ENCODE peak calls at places on chromosome 16, in ten cellular contexts. O, L, Y, X, K, T, W, R, G and V are unnamed samples.

GRCh38 chr16:4411684-4412083 is 4.7 kb downstream of the CORO7 start:
- DNase-seq in O (no peak), L (peak; percentile 83), Y (no peak), X (no peak), K (no peak), T (no peak), W (peak; percentile 86), R (peak; percentile 46), G (no peak), V (no peak)

GRCh38 chr16:7313170-7313569 is 19.5 kb upstream of the RBFOX1 start:
- DNase-seq in O (no peak), L (peak; percentile 20), Y (no peak), X (no peak), K (no peak), T (no peak), W (no peak), R (no peak), G (no peak), V (no peak)

GRCh38 chr16:4314532-4315184 is 1.2 kb upstream of the GLIS2 start:
- DNase-seq in O (no peak), L (no peak), Y (no peak), X (no peak), K (no peak), T (no peak), W (peak; percentile 84), R (no peak), G (peak; percentile 66), V (no peak)

GRCh38 chr16:89210904-89211515 is 6.5 kb upstream of the ZNF778 start:
- DNase-seq in O (no peak), L (peak; percentile 52), Y (no peak), X (no peak), K (no peak), T (no peak), W (no peak), R (peak; percentile 69), G (no peak), V (no peak)

GRCh38 chr16:67197704-67198103 is 1.2 kb upstream of the ELMO3 start:
- DNase-seq in O (no peak), L (no peak), Y (no peak), X (no peak), K (no peak), T (no peak), W (peak; percentile 48), R (no peak), G (no peak), V (no peak)

GRCh38 chr16:4609200-4610010 is 5.3 kb downstream of the UBALD1 start:
- DNase-seq in O (no peak), L (no peak), Y (no peak), X (no peak), K (no peak), T (no peak), W (no peak), R (no peak), G (no peak), V (no peak)

GRCh38 chr16:67395458-67396158 is 2.3 kb upstream of the TPPP3 start:
- DNase-seq in O (no peak), L (peak; percentile 82), Y (peak; percentile 28), X (no peak), K (no peak), T (no peak), W (peak; percentile 66), R (no peak), G (no peak), V (no peak)

GRCh38 chr16:77359065-77359502 is 75.8 kb downstream of the ADAMTS18 start:
- DNase-seq in O (no peak), L (no peak), Y (no peak), X (peak; percentile 40), K (no peak), T (peak; percentile 27), W (no peak), R (no peak), G (peak; percentile 49), V (no peak)

GRCh38 chr16:35144212-35144932 is 1685.0 kb downstream of the TP53TG3F start:
- DNase-seq in O (no peak), L (no peak), Y (no peak), X (no peak), K (no peak), T (no peak), W (no peak), R (no peak), G (no peak), V (no peak)

GRCh38 chr16:9094008-9094846 is 2.8 kb downstream of the HAPSTR1 start:
- DNase-seq in O (no peak), L (no peak), Y (no peak), X (no peak), K (no peak), T (no peak), W (no peak), R (no peak), G (no peak), V (no peak)

DNA sequence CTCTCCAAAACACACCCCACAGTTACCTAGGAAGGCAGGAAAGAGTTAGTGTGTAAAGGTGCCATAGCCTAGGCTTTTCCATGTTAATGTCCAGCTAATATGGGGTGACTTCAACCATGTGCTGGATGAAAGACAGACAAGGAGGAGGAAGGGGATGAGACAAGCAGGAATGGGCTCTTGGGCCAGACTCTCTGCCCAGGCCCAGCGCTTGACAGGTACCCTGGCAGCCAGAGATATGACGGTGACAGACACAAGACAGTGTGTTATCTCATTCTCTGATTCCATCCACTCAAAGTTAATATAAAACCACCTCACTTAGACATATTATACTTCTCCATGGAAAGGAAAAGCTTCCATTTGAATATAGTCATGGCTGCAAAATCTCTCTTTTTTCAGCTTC is 596.8 kb downstream of the TOX3 start:
- DNase-seq in O (no peak), L (no peak), Y (no peak), X (no peak), K (no peak), T (no peak), W (no peak), R (no peak), G (no peak), V (no peak)
- TF ChIP-seq CTCF in O (no peak), L (no peak), Y (no peak), X (no peak), K (no peak), T (no peak), W (no peak), R (no peak), G (no peak), V (no peak)

GRCh38 chr16:2056077-2056476 is 8.3 kb downstream of the TSC2 start:
- DNase-seq in O (no peak), L (no peak), Y (no peak), X (no peak), K (no peak), T (no peak), W (no peak), R (no peak), G (no peak), V (no peak)
- TF ChIP-seq CTCF in O (no peak), L (no peak), Y (peak; percentile 19), X (no peak), K (no peak), T (peak; percentile 28), W (no peak), R (peak; percentile 19), G (peak; percentile 19), V (no peak)

GRCh38 chr16:29656688-29657523 is 6.1 kb upstream of the SPN start:
- DNase-seq in O (no peak), L (no peak), Y (no peak), X (no peak), K (no peak), T (no peak), W (no peak), R (no peak), G (no peak), V (no peak)
- TF ChIP-seq CTCF in O (no peak), L (no peak), Y (no peak), X (no peak), K (no peak), T (no peak), W (no peak), R (no peak), G (no peak), V (no peak)

GRCh38 chr16:22628994-22629393 is 118.3 kb downstream of the NPIPB5 start:
- DNase-seq in O (no peak), L (no peak), Y (no peak), X (no peak), K (no peak), T (no peak), W (no peak), R (no peak), G (no peak), V (no peak)

GRCh38 chr16:22630242-22630641 is 119.6 kb downstream of the NPIPB5 start:
- DNase-seq in O (no peak), L (no peak), Y (no peak), X (no peak), K (no peak), T (no peak), W (no peak), R (no peak), G (no peak), V (no peak)

GRCh38 chr16:22632621-22633020 is 121.9 kb downstream of the NPIPB5 start:
- DNase-seq in O (no peak), L (no peak), Y (no peak), X (no peak), K (no peak), T (no peak), W (no peak), R (no peak), G (no peak), V (no peak)

GRCh38 chr16:22633280-22633679 is 122.6 kb downstream of the NPIPB5 start:
- DNase-seq in O (no peak), L (no peak), Y (no peak), X (no peak), K (no peak), T (no peak), W (no peak), R (no peak), G (no peak), V (no peak)

DNA sequence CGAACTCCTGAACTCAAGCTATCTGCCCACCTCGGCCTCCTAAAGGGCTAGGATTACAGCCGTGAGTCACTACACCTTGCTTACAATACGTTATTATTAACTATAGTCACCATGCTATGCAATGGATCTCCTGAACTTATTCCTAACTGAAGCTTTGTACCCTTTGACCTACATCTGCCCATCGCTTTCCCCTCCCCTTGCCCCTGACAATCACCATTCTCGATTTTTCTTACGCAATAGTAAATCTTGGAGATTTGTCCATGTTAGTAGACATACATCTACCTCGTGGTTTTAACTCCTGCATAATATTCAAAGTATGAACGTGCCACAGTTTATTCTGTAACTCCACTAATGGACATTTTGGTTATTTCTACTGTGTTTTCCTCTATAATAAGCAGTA is 120.6 kb downstream of the NPIPB5 start:
- DNase-seq in O (no peak), L (no peak), Y (no peak), X (no peak), K (no peak), T (no peak), W (no peak), R (no peak), G (no peak), V (no peak)
- TF ChIP-seq CTCF in O (no peak), L (no peak), Y (no peak), X (no peak), K (no peak), T (no peak), W (no peak), R (no peak), G (no peak), V (no peak)

GRCh38 chr16:68825427-68825826 is 17.9 kb upstream of the TANGO6 start:
- DNase-seq in O (peak; percentile 11), L (no peak), Y (no peak), X (no peak), K (no peak), T (no peak), W (no peak), R (no peak), G (no peak), V (no peak)
- TF ChIP-seq CTCF in O (no peak), L (no peak), Y (no peak), X (no peak), K (no peak), T (no peak), W (no peak), R (no peak), G (no peak), V (no peak)